ENCODE peak calls at places on chromosomes 5 and 9, in eight cellular contexts. L is CD4-positive, alpha-beta T cell; U is HTR-8/SVneo; Z is HEK293T; Q is ovary; H is transverse colon; O is stimulated activated CD4-positive, alpha-beta T cell treated with anti-CD3 and anti-CD28 coated beads, Interleukin-1b, Interleukin-23, amount 100 ng/mL, for 4 hours; X is KBM-7. V is an unnamed sample.

GRCh38 chr5:150243590-150243989 is 46.0 kb downstream of the CAMK2A start:
- DNase-seq in Z (no peak), X (no peak), L (no peak), Q (no peak), H (no peak), O (no peak), U (no peak), V (no peak)

GRCh38 chr9:76456202-76456926 is 2.6 kb upstream of the GCNT1 start:
- DNase-seq in Z (no peak), H (peak; percentile 75), O (no peak), X (peak; percentile 98), U (peak; percentile 27), L (peak; percentile 12), Q (peak; percentile 18), V (peak; percentile 26)

GRCh38 chr5:139765409-139766217 is 30.0 kb upstream of the PSD2 start:
- DNase-seq in L (peak; percentile 71), H (peak; percentile 79), Q (peak; percentile 75), Z (peak; percentile 83), O (peak; percentile 83), X (peak; percentile 85), U (peak; percentile 79), V (peak; percentile 93)

GRCh38 chr5:42951169-42951846 is 88.8 kb downstream of the ANXA2R start:
- DNase-seq in L (peak; percentile 74), Z (no peak), X (no peak), Q (peak; percentile 31), H (peak; percentile 59), U (no peak), O (peak; percentile 50), V (peak; percentile 83)

GRCh38 chr9:70407081-70407503 is 7.4 kb downstream of the KLF9 start:
- DNase-seq in L (no peak), Q (peak; percentile 20), H (no peak), Z (no peak), X (no peak), O (no peak), U (no peak), V (no peak)

GRCh38 chr5:91357012-91357634 is 26.0 kb downstream of the ARRDC3 start:
- DNase-seq in H (no peak), L (no peak), Z (no peak), X (no peak), Q (no peak), U (no peak), O (no peak), V (no peak)

GRCh38 chr9:91119679-91120078 is 242.0 kb downstream of the AUH start:
- DNase-seq in O (no peak), Z (no peak), H (no peak), X (no peak), U (peak; percentile 33), L (no peak), Q (no peak), V (no peak)

GRCh38 chr5:168411871-168412270 is 74.4 kb upstream of the RARS1 start:
- DNase-seq in L (no peak), X (no peak), U (no peak), H (no peak), Z (no peak), Q (no peak), O (no peak), V (no peak)

GRCh38 chr9:100472268-100472667 is 681 bp upstream of the TMEFF1 start:
- DNase-seq in H (no peak), X (peak; percentile 38), Z (no peak), O (no peak), L (no peak), Q (no peak), U (no peak), V (no peak)

GRCh38 chr9:123562844-123563346 is 206.9 kb downstream of the CRB2 start:
- DNase-seq in L (no peak), Q (no peak), Z (no peak), U (peak; percentile 21), X (no peak), O (no peak), H (no peak), V (no peak)

GRCh38 chr9:16618524-16618923 is 251.9 kb downstream of the BNC2 start:
- DNase-seq in U (no peak), H (no peak), L (no peak), Z (no peak), Q (no peak), X (no peak), O (no peak), V (no peak)

GRCh38 chr9:94169978-94170377 is 85.7 kb downstream of the PTPDC1 start:
- DNase-seq in Q (no peak), L (no peak), O (no peak), U (no peak), X (no peak), Z (no peak), H (no peak), V (no peak)

GRCh38 chr5:116733995-116734716 is 159.5 kb upstream of the SEMA6A start:
- DNase-seq in O (no peak), U (no peak), L (no peak), Z (no peak), X (no peak), H (no peak), Q (no peak), V (no peak)

GRCh38 chr5:73338201-73339126 is 110.1 kb downstream of the FOXD1 start:
- DNase-seq in U (no peak), H (no peak), L (no peak), Q (no peak), X (no peak), Z (no peak), O (no peak), V (no peak)

GRCh38 chr9:136345281-136346156 is 18.0 kb downstream of the DNLZ start:
- DNase-seq in X (no peak), Z (no peak), U (no peak), O (no peak), H (peak; percentile 56), Q (no peak), L (no peak), V (no peak)

GRCh38 chr5:100792781-100793180 is 110.3 kb downstream of the ST8SIA4 start:
- DNase-seq in O (no peak), H (no peak), X (no peak), Z (no peak), U (no peak), Q (no peak), L (no peak), V (no peak)

GRCh38 chr5:77774981-77775772 is 962 bp downstream of the TBCA start:
- DNase-seq in U (no peak), H (no peak), X (no peak), Z (no peak), L (no peak), Q (no peak), O (no peak), V (no peak)